ENCODE peak calls at places on chromosomes 12 and 14, in four cellular contexts. Z is HFFc6, V is Panc1, G is pulmonary artery endothelial cell. H is an unnamed sample.

GRCh38 chr14:65287264-65288131 is 125.0 kb upstream of the FUT8 start:
- DNase-seq in V (no peak), Z (no peak), G (no peak), H (no peak)

GRCh38 chr14:35117112-35117511 is 4.7 kb downstream of the PPP2R3C start:
- DNase-seq in Z (no peak), V (no peak), G (no peak), H (no peak)

GRCh38 chr14:104323551-104324175 is 185.3 kb downstream of the KIF26A start:
- DNase-seq in V (no peak), Z (no peak), G (no peak), H (no peak)

GRCh38 chr14:100402631-100403030 is 79.5 kb downstream of the SLC25A47 start:
- DNase-seq in V (no peak), Z (no peak), G (no peak), H (peak)

GRCh38 chr12:54350743-54351142 is 13.5 kb downstream of the GPR84 start:
- DNase-seq in Z (no peak), V (no peak), G (no peak), H (no peak)

GRCh38 chr14:100537701-100538565 is 49.3 kb downstream of the BEGAIN start:
- DNase-seq in G (no peak), V (no peak), Z (no peak), H (no peak)

GRCh38 chr12:130419116-130419515 is 81.4 kb downstream of the PIWIL1 start:
- DNase-seq in V (no peak), Z (no peak), G (no peak), H (no peak)

GRCh38 chr12:33432992-33433391 is 6.6 kb downstream of the SYT10 start:
- DNase-seq in G (no peak), Z (no peak), V (no peak), H (no peak)

GRCh38 chr14:88002421-88002820 is 2.5 kb upstream of the GPR65 start:
- DNase-seq in G (no peak), Z (no peak), V (no peak), H (no peak)

GRCh38 chr14:94571950-94572349 is 9.3 kb upstream of the SERPINA5 start:
- DNase-seq in V (no peak), G (peak), Z (no peak), H (no peak)

GRCh38 chr12:125143491-125143890 is 78.3 kb downstream of the AACS start:
- DNase-seq in V (no peak), Z (peak), G (no peak), H (peak)

GRCh38 chr14:58151264-58151700 is 731 bp downstream of the ARMH4 start:
- DNase-seq in Z (no peak), G (no peak), V (no peak), H (peak)

GRCh38 chr14:98819132-98819866 is 452.7 kb downstream of the BCL11B start:
- DNase-seq in V (no peak), G (no peak), Z (no peak), H (no peak)

GRCh38 chr12:75960086-75960910 is 71.3 kb downstream of the PHLDA1 start:
- DNase-seq in V (no peak), G (no peak), Z (peak), H (no peak)

GRCh38 chr12:12461923-12462315 is 100.7 kb downstream of the DUSP16 start:
- DNase-seq in Z (no peak), G (no peak), V (no peak), H (no peak)

GRCh38 chr14:101131451-101131916 is 228.0 kb upstream of the RTL1 start:
- DNase-seq in V (no peak), Z (no peak), G (no peak), H (no peak)

GRCh38 chr12:106910202-106910601 is 45.5 kb upstream of the TMEM263 start:
- DNase-seq in V (no peak), G (no peak), Z (no peak), H (no peak)

GRCh38 chr12:12086975-12087692 is 16.4 kb downstream of the BCL2L14 start:
- DNase-seq in G (no peak), Z (no peak), V (no peak), H (no peak)

GRCh38 chr12:11814362-11814761 is 164.9 kb downstream of the ETV6 start:
- DNase-seq in V (no peak), G (no peak), Z (peak), H (peak)

GRCh38 chr12:56007892-56008471 is 10.9 kb downstream of the SUOX start:
- DNase-seq in Z (no peak), V (no peak), G (no peak), H (peak)

GRCh38 chr12:89192419-89192818 is 159.9 kb downstream of the DUSP6 start:
- DNase-seq in Z (peak), V (peak), G (no peak), H (no peak)

GRCh38 chr14:100616854-100617714 is 29.9 kb upstream of the BEGAIN start:
- DNase-seq in Z (no peak), V (no peak), G (no peak), H (no peak)

GRCh38 chr12:14654416-14654815 is 42.0 kb downstream of the GUCY2C start:
- DNase-seq in Z (no peak), G (no peak), V (no peak), H (no peak)

GRCh38 chr12:54934419-54934818 is 50.1 kb downstream of the TESPA1 start:
- DNase-seq in V (no peak), Z (no peak), G (no peak), H (no peak)

GRCh38 chr12:28024231-28024995 is 51.9 kb upstream of the PTHLH start:
- DNase-seq in G (peak), V (no peak), Z (peak), H (peak)

GRCh38 chr14:95320076-95320895 is 578 bp upstream of the CLMN start:
- DNase-seq in G (no peak), V (no peak), Z (no peak), H (peak)

GRCh38 chr14:104007121-104007520 is 64.8 kb upstream of the RD3L start:
- DNase-seq in Z (no peak), G (no peak), V (no peak), H (no peak)

GRCh38 chr12:7091660-7092228 is 501 bp downstream of the C1R start:
- DNase-seq in Z (no peak), V (no peak), G (no peak), H (peak)

GRCh38 chr12:42119085-42119633 is 25.5 kb downstream of the GXYLT1 start:
- DNase-seq in G (no peak), V (no peak), Z (peak), H (peak)

GRCh38 chr14:95667251-95667693 is 19.0 kb upstream of the TCL1B start:
- DNase-seq in V (no peak), G (no peak), Z (no peak), H (no peak)

GRCh38 chr12:90076851-90077319 is 368.2 kb upstream of the ATP2B1 start:
- DNase-seq in V (no peak), Z (no peak), G (no peak), H (no peak)

GRCh38 chr14:92946847-92947545 is 24.0 kb downstream of the CHGA start:
- DNase-seq in G (no peak), V (no peak), Z (no peak), H (no peak)

H was measured in GM03348.